ENCODE peak calls at places on chromosomes 12 and 14, in six cellular contexts. S, N, M, O, I and V are unnamed samples.
A peak's percentile ranks its signal among the peaks of the same experiment; 100 is the strongest.

GRCh38 chr14:70416322-70416716 is 571 bp downstream of the SYNJ2BP start:
- DNase-seq in S (peak; percentile 3), N (no peak), M (no peak), O (no peak), I (no peak), V (peak; percentile 4)

GRCh38 chr12:120583478-120584030 is 2.4 kb upstream of the POP5 start:
- DNase-seq in S (peak; percentile 73), N (peak; percentile 74), M (peak; percentile 54), O (peak; percentile 34), I (peak; percentile 67), V (peak; percentile 87)

GRCh38 chr12:113127791-113128199 is 7.8 kb downstream of the RASAL1 start:
- DNase-seq in S (no peak), N (no peak), M (no peak), O (no peak), I (no peak), V (no peak)

GRCh38 chr12:71840226-71840847 is 778 bp downstream of the TBC1D15 start:
- DNase-seq in S (peak; percentile 39), N (peak; percentile 56), M (peak; percentile 48), O (peak; percentile 23), I (peak; percentile 92), V (peak; percentile 48)

GRCh38 chr14:58884442-58884841 is 246.7 kb downstream of the DACT1 start:
- DNase-seq in S (peak; percentile 13), N (no peak), M (peak; percentile 3), O (no peak), I (no peak), V (peak; percentile 2)

GRCh38 chr12:65828711-65829339 is 4.5 kb downstream of the HMGA2 start:
- DNase-seq in S (no peak), N (no peak), M (no peak), O (no peak), I (peak; percentile 49), V (no peak)

GRCh38 chr12:82124711-82125110 is 233.5 kb downstream of the CCDC59 start:
- DNase-seq in S (no peak), N (no peak), M (no peak), O (no peak), I (no peak), V (no peak)

GRCh38 chr12:25590021-25590721 is 37.1 kb upstream of the LMNTD1 start:
- DNase-seq in S (no peak), N (no peak), M (no peak), O (no peak), I (no peak), V (peak; percentile 34)

GRCh38 chr14:60722163-60722835 is 1.9 kb downstream of the SIX4 start:
- DNase-seq in S (peak; percentile 48), N (peak; percentile 16), M (peak; percentile 89), O (no peak), I (peak; percentile 54), V (peak; percentile 62)

GRCh38 chr14:96631621-96632362 is 129.6 kb downstream of the PAPOLA start:
- DNase-seq in S (no peak), N (peak; percentile 41), M (no peak), O (no peak), I (no peak), V (peak; percentile 36)

GRCh38 chr12:39441963-39442894 is 691 bp downstream of the KIF21A start:
- DNase-seq in S (peak; percentile 49), N (peak; percentile 43), M (peak; percentile 39), O (no peak), I (peak; percentile 46), V (peak; percentile 39)

GRCh38 chr14:19729763-19730162 is 13.6 kb upstream of the OR4Q3 start:
- DNase-seq in S (no peak), N (no peak), M (no peak), O (no peak), I (no peak), V (no peak)

GRCh38 chr12:109827566-109828550 is 5.3 kb downstream of the TRPV4 start:
- DNase-seq in S (no peak), N (no peak), M (no peak), O (no peak), I (peak; percentile 44), V (peak; percentile 88)

GRCh38 chr12:89484470-89484869 is 40.1 kb downstream of the GALNT4 start:
- DNase-seq in S (no peak), N (no peak), M (no peak), O (no peak), I (no peak), V (no peak)

GRCh38 chr14:51828017-51828797 is 32.2 kb upstream of the GNG2 start:
- DNase-seq in S (peak; percentile 31), N (no peak), M (no peak), O (peak; percentile 44), I (no peak), V (peak; percentile 97)

GRCh38 chr14:28773917-28774691 is 7.5 kb downstream of the FOXG1 start:
- DNase-seq in S (peak; percentile 43), N (no peak), M (no peak), O (no peak), I (no peak), V (no peak)

GRCh38 chr12:18629916-18630315 is 107.9 kb downstream of the PLCZ1 start:
- DNase-seq in S (no peak), N (no peak), M (no peak), O (no peak), I (no peak), V (no peak)

GRCh38 chr12:89372584-89373370 is 20.5 kb upstream of the DUSP6 start:
- DNase-seq in S (no peak), N (no peak), M (no peak), O (no peak), I (no peak), V (no peak)

GRCh38 chr12:83767723-83768122 is 1081.0 kb downstream of the TMTC2 start:
- DNase-seq in S (no peak), N (no peak), M (no peak), O (no peak), I (no peak), V (no peak)

GRCh38 chr14:100654814-100655795 is 67.9 kb upstream of the BEGAIN start:
- DNase-seq in S (peak; percentile 30), N (peak; percentile 76), M (no peak), O (no peak), I (no peak), V (no peak)
- TF ChIP-seq MAX in S (no peak), N (no peak), M (no peak), O (no peak), I (no peak), V (no peak)

GRCh38 chr12:122966743-122967058 is 438 bp upstream of the ABCB9 start:
- DNase-seq in S (no peak), N (no peak), M (no peak), O (no peak), I (no peak), V (no peak)

GRCh38 chr12:122965851-122966742 is at the start of gene ABCB9:
- DNase-seq in S (peak; percentile 93), N (peak; percentile 99), M (peak; percentile 85), O (peak; percentile 90), I (peak; percentile 92), V (peak; percentile 97)

GRCh38 chr12:122963928-122964240 is 2.4 kb downstream of the ABCB9 start:
- DNase-seq in S (no peak), N (no peak), M (no peak), O (no peak), I (no peak), V (no peak)

GRCh38 chr12:122965356-122965755 is 907 bp downstream of the ABCB9 start:
- DNase-seq in S (no peak), N (no peak), M (no peak), O (no peak), I (no peak), V (no peak)

GRCh38 chr12:122964439-122965257 is 1.6 kb downstream of the ABCB9 start:
- DNase-seq in S (no peak), N (no peak), M (peak; percentile 54), O (no peak), I (no peak), V (no peak)
- TF ChIP-seq POLR2A in S (no peak), N (no peak), M (no peak), O (no peak), I (no peak), V (no peak)

DNA sequence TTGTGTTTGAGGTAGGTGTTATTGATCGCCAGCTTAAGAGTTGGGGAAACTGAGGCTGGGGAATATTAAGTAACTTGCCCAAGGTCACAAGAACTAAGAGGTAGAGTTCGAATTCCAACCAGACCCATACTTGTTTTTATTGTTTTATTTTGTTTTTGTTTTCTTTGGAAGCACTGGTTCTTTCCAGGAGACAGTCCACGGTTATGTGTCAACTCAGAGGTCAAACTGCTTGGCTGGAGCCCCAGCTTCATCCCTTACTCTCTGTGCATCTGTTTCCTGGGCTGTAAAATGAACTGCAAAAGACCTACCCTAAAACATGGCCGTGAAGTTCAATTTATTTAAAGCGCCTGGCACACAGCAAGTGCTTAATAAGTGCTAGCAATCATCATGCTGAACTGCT is 74.4 kb upstream of the MAP1LC3B2 start:
- DNase-seq in S (no peak), N (no peak), M (no peak), O (no peak), I (no peak), V (no peak)
- H3K4me3 ChIP-seq in S (no peak overlapping the region), N (no peak overlapping the region), M (no peak overlapping the region), O (no peak overlapping the region), I (no peak overlapping the region), V (no peak overlapping the region)

GRCh38 chr14:105878125-105878524 is 351.7 kb downstream of the TMEM121 start:
- DNase-seq in S (no peak), N (no peak), M (no peak), O (no peak), I (no peak), V (no peak)
- TF ChIP-seq MAX in S (no peak), N (no peak), M (no peak), O (no peak), I (no peak), V (no peak)

GRCh38 chr14:103920981-103921854 is 7.0 kb upstream of the TDRD9 start:
- DNase-seq in S (peak; percentile 93), N (peak; percentile 88), M (peak; percentile 83), O (peak; percentile 86), I (peak; percentile 94), V (peak; percentile 92)
- TF ChIP-seq POLR2A in S (peak; percentile 80), N (peak; percentile 84), M (peak; percentile 95), O (peak; percentile 84), I (peak; percentile 87), V (peak; percentile 90)

DNA sequence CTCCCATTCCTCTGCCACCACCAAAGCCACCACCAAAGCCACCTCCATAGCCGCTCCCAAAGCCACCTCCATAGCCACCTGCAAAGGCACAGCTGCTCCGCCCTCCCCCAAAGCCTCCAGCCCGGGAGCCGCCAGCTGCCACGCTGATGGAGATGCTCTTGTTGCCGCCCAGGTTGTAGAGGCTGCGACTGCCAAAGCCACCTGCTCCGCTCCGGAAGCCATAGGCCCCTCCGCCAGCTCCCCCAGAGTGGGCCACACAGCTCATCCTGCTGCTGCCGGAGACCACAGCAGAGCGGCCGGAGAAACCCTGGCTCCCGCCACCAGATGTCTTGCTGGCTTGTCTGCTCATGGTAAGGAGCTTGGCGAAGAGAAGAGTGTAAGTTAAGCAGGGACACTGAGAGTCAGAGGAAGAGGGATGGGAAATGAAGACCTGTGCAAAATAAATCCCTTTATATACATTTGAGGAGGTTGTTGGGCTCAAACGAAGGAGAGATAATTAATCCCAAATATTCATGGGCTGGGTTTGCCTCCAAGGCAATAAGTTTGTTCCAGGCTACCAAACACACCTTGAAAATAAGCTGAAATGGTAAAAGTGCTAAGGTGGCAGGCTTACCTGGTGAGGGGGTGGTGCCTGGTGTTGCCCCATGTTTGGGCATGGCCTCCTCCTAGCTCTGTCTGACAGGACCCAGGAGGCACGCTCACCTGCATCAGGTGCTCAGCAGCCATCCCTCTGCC is at the start of gene KRT3:
- DNase-seq in S (no peak), N (no peak), M (no peak), O (no peak), I (no peak), V (no peak)
- H3K4me3 ChIP-seq in S (no peak within 1 kb of the TSS), N (no peak within 1 kb of the TSS), M (no peak within 1 kb of the TSS), O (no peak within 1 kb of the TSS), I (no peak within 1 kb of the TSS), V (no peak within 1 kb of the TSS)